ENCODE peak calls at places on chromosomes 6 and 20, in seven cellular contexts. X is spleen, I is testis, K is mucosa of descending colon, M is fibroblast of villous mesenchyme, R is upper lobe of right lung, T is HFF-Myc. A is an unnamed sample.
A peak's percentile ranks its signal among the peaks of the same experiment; 100 is the strongest.

GRCh38 chr6:81331526-81331925 is 421.0 kb downstream of the TENT5A start:
- DNase-seq in X (no peak), I (no peak), K (no peak), M (no peak), R (no peak), T (no peak), A (no peak)

GRCh38 chr6:90911600-90911999 is 324.7 kb upstream of the MAP3K7 start:
- DNase-seq in X (no peak), I (no peak), K (no peak), M (no peak), R (no peak), T (no peak), A (no peak)

GRCh38 chr6:133827766-133828165 is 61.1 kb upstream of the TCF21 start:
- DNase-seq in X (no peak), I (no peak), K (no peak), M (no peak), R (no peak), T (no peak), A (no peak)

GRCh38 chr6:21604081-21604480 is 10.5 kb downstream of the SOX4 start:
- DNase-seq in X (no peak), I (no peak), K (no peak), M (no peak), R (no peak), T (no peak), A (no peak)

GRCh38 chr6:131460603-131460995 is 112.4 kb upstream of the ARG1 start:
- DNase-seq in X (no peak), I (no peak), K (no peak), M (no peak), R (no peak), T (peak; percentile 47), A (no peak)

GRCh38 chr6:159788757-159789376 is 535 bp downstream of the TCP1 start:
- DNase-seq in X (peak; percentile 91), I (peak; percentile 69), K (peak; percentile 72), M (peak; percentile 58), R (peak; percentile 73), T (no peak), A (peak; percentile 64)

GRCh38 chr6:40439401-40439800 is 147.8 kb downstream of the LRFN2 start:
- DNase-seq in X (no peak), I (no peak), K (no peak), M (no peak), R (no peak), T (no peak), A (no peak)

GRCh38 chr6:4134841-4135664 is at the start of gene ECI2:
- DNase-seq in X (peak; percentile 96), I (no peak), K (peak; percentile 82), M (peak; percentile 61), R (peak; percentile 89), T (no peak), A (peak; percentile 72)

GRCh38 chr6:41581381-41581991 is 35.3 kb downstream of the FOXP4 start:
- DNase-seq in X (no peak), I (no peak), K (peak; percentile 29), M (peak; percentile 89), R (no peak), T (no peak), A (no peak)

GRCh38 chr6:108732101-108732870 is 115.9 kb upstream of the ARMC2 start:
- DNase-seq in X (no peak), I (no peak), K (peak; percentile 61), M (no peak), R (no peak), T (no peak), A (no peak)

GRCh38 chr20:1860446-1860845 is 34.8 kb upstream of the SIRPA start:
- DNase-seq in X (no peak), I (no peak), K (no peak), M (peak; percentile 20), R (no peak), T (no peak), A (no peak)

GRCh38 chr6:126170875-126171489 is 168.9 kb upstream of the CENPW start:
- DNase-seq in X (no peak), I (peak; percentile 25), K (no peak), M (peak; percentile 49), R (no peak), T (peak; percentile 16), A (peak; percentile 33)

GRCh38 chr20:23744726-23745646 is 5.7 kb downstream of the CST1 start:
- DNase-seq in X (no peak), I (no peak), K (no peak), M (peak; percentile 33), R (no peak), T (no peak), A (no peak)

GRCh38 chr6:42271834-42272805 is 54.5 kb upstream of the MRPS10 start:
- DNase-seq in X (no peak), I (no peak), K (no peak), M (no peak), R (no peak), T (no peak), A (no peak)

GRCh38 chr20:14336667-14337066 is 745 bp downstream of the FLRT3 start:
- DNase-seq in X (no peak), I (peak; percentile 34), K (no peak), M (peak; percentile 17), R (no peak), T (no peak), A (no peak)

GRCh38 chr6:87172292-87172691 is 16.9 kb downstream of the ZNF292 start:
- DNase-seq in X (no peak), I (no peak), K (no peak), M (no peak), R (no peak), T (no peak), A (no peak)

GRCh38 chr20:56391596-56392281 is at the start of gene AURKA:
- DNase-seq in X (no peak), I (peak; percentile 23), K (no peak), M (peak; percentile 38), R (no peak), T (no peak), A (no peak)

GRCh38 chr6:113857565-113858066 is 471 bp downstream of the MARCKS start:
- DNase-seq in X (peak; percentile 86), I (peak; percentile 33), K (peak; percentile 58), M (no peak), R (peak; percentile 65), T (no peak), A (peak; percentile 8)

GRCh38 chr6:12991435-12991834 is 274.9 kb downstream of the PHACTR1 start:
- DNase-seq in X (no peak), I (no peak), K (no peak), M (no peak), R (no peak), T (no peak), A (no peak)

GRCh38 chr6:1015819-1016218 is 296.1 kb upstream of the FOXQ1 start:
- DNase-seq in X (no peak), I (no peak), K (no peak), M (peak; percentile 20), R (no peak), T (peak; percentile 31), A (no peak)

GRCh38 chr6:160882741-160883340 is 108.7 kb upstream of the MAP3K4 start:
- DNase-seq in X (no peak), I (no peak), K (no peak), M (peak; percentile 28), R (no peak), T (peak; percentile 1), A (no peak)

GRCh38 chr20:43331911-43332310 is 125.8 kb upstream of the SRSF6 start:
- DNase-seq in X (no peak), I (no peak), K (no peak), M (no peak), R (no peak), T (no peak), A (no peak)

DNA sequence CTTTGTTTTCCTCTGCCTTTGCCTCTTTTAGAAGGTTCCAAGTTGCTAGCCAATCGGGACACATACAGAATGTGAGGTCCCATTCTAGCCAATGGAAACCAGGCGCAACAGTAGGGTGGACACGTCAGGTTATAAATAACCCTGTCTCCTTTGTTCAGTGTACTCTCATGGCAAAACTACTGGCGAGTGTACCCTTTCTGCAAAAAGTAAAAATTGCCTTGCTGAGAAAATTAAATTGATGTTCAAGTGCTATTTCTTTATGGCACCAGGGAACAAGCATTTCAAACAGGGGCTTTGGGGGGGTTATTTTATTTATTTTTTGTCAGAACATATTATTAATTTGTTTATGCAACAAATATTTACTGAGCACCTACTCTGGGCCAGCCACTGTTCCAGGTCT is 123.6 kb upstream of the SRSF6 start:
- DNase-seq in X (no peak), I (no peak), K (no peak), M (no peak), R (no peak), T (no peak), A (no peak)
- TF ChIP-seq CTCF in X (no peak), I (no peak), K (no peak), M (no peak), R (no peak), T (no peak), A (no peak)

GRCh38 chr20:61976650-61977332 is 88.9 kb downstream of the TAF4 start:
- DNase-seq in X (peak; percentile 66), I (no peak), K (no peak), M (no peak), R (no peak), T (no peak), A (no peak)

GRCh38 chr20:61979090-61979489 is 86.6 kb downstream of the TAF4 start:
- DNase-seq in X (peak; percentile 31), I (no peak), K (no peak), M (no peak), R (no peak), T (no peak), A (no peak)

GRCh38 chr20:61978491-61978890 is 87.2 kb downstream of the TAF4 start:
- DNase-seq in X (peak; percentile 41), I (no peak), K (no peak), M (no peak), R (no peak), T (no peak), A (no peak)

GRCh38 chr20:61976275-61976649 is 89.4 kb downstream of the TAF4 start:
- DNase-seq in X (no peak), I (no peak), K (no peak), M (no peak), R (no peak), T (no peak), A (no peak)

GRCh38 chr20:61977387-61977786 is 88.3 kb downstream of the TAF4 start:
- DNase-seq in X (peak; percentile 45), I (no peak), K (no peak), M (no peak), R (no peak), T (no peak), A (no peak)
- TF ChIP-seq CTCF in X (no peak), I (no peak), K (no peak), M (no peak), R (no peak), T (no peak), A (no peak)

GRCh38 chr6:7216941-7217621 is 95.9 kb downstream of the SSR1 start:
- DNase-seq in X (no peak), I (no peak), K (no peak), M (no peak), R (no peak), T (no peak), A (peak; percentile 13)
- TF ChIP-seq CTCF in X (no peak), I (no peak), K (no peak), M (no peak), R (peak; percentile 14), T (no peak), A (no peak)

DNA sequence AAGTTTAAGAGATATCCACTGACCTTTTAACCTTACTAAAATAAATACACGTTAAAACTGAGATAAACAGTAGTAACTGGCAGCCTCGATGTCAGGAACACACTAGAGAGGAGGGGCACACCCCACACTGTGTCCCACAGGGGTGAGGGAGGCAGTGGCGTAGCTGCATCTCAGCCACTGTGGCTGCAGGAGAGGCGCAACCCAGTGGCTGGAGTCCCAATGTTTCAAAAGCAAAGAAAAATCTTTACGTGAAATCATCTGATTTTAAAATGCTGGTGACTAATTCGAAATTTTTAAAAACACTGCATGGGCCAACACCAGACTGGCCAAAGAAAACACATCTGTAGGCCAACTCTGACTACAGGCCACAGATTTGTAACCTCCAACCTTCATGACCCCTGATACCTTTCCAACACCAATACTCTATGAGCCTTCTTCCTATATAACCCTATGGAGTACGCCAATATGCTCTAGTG is 54.7 kb downstream of the TRAM2 start:
- DNase-seq in X (no peak), I (no peak), K (no peak), M (peak; percentile 86), R (no peak), T (no peak), A (no peak)
- TF ChIP-seq CTCF in X (no peak), I (no peak), K (no peak), M (no peak), R (no peak), T (no peak), A (no peak)